ENCODE peak calls at places on chromosomes 6 and 20, in nine cellular contexts. W, G, V, A, J, Q, C, Y and I are unnamed samples.

GRCh38 chr6:48765352-48765961 is 654.5 kb upstream of the PTCHD4 start:
- DNase-seq in V (no peak), A (peak; percentile 57), W (peak; percentile 64), Q (no peak), G (no peak), C (peak; percentile 64), J (peak; percentile 89), Y (peak; percentile 3), I (no peak)

GRCh38 chr6:136945626-136946235 is 23.6 kb downstream of the SLC35D3 start:
- DNase-seq in J (no peak), G (no peak), V (no peak), Y (no peak), W (no peak), C (no peak), A (no peak), Q (no peak), I (no peak)

GRCh38 chr20:58239216-58239615 is 10.8 kb upstream of the ANKRD60 start:
- DNase-seq in G (no peak), Y (no peak), V (no peak), A (no peak), J (no peak), W (no peak), C (no peak), Q (no peak), I (no peak)

GRCh38 chr6:169848946-169849345 is 97.5 kb downstream of the ERMARD start:
- DNase-seq in J (no peak), A (no peak), C (no peak), Q (no peak), V (no peak), Y (no peak), G (no peak), W (no peak), I (no peak)

GRCh38 chr6:136763716-136764521 is 28.4 kb downstream of the MAP3K5 start:
- DNase-seq in G (no peak), J (no peak), W (no peak), C (no peak), Y (no peak), Q (no peak), A (no peak), V (no peak), I (no peak)

GRCh38 chr20:25064561-25064960 is 6.6 kb upstream of the ACSS1 start:
- DNase-seq in G (no peak), V (no peak), J (no peak), A (no peak), Q (no peak), W (no peak), Y (no peak), C (no peak), I (no peak)

GRCh38 chr20:42370086-42370485 is 751.9 kb upstream of the CHD6 start:
- DNase-seq in G (no peak), Y (no peak), C (no peak), Q (no peak), J (no peak), V (no peak), W (no peak), A (no peak), I (no peak)

GRCh38 chr6:28606424-28607391 is 81.0 kb downstream of the GPX5 start:
- DNase-seq in Q (no peak), V (peak; percentile 46), A (peak; percentile 94), C (peak; percentile 57), Y (peak; percentile 72), J (peak; percentile 85), G (peak; percentile 12), W (peak; percentile 82), I (peak; percentile 53)

GRCh38 chr20:29743101-29743931 is 1514.1 kb upstream of the DEFB115 start:
- DNase-seq in Q (no peak), G (no peak), C (no peak), V (no peak), A (no peak), W (no peak), J (no peak), Y (peak; percentile 43), I (no peak)

GRCh38 chr20:40467703-40468411 is 221.2 kb downstream of the MAFB start:
- DNase-seq in W (no peak), Q (no peak), A (no peak), C (no peak), V (no peak), G (no peak), J (no peak), Y (no peak), I (no peak)

GRCh38 chr6:53244958-53245357 is 96.3 kb upstream of the GCM1 start:
- DNase-seq in W (no peak), A (no peak), Q (peak; percentile 31), G (no peak), V (peak; percentile 28), J (no peak), Y (peak; percentile 52), C (no peak), I (no peak)

GRCh38 chr6:72151742-72152141 is 265.4 kb downstream of the RIMS1 start:
- DNase-seq in A (no peak), V (no peak), J (no peak), Y (no peak), Q (no peak), G (no peak), C (no peak), W (no peak), I (no peak)

GRCh38 chr6:70299456-70299855 is 3.4 kb downstream of the COL9A1 start:
- DNase-seq in C (no peak), W (peak; percentile 17), Y (peak; percentile 22), A (no peak), G (no peak), V (no peak), J (no peak), Q (no peak), I (peak; percentile 5)

GRCh38 chr6:9308284-9308683 is 872.9 kb upstream of the SLC35B3 start:
- DNase-seq in W (no peak), G (no peak), Y (no peak), J (no peak), Q (no peak), C (no peak), A (no peak), V (no peak), I (no peak)

GRCh38 chr20:52766645-52767435 is 205.3 kb upstream of the TSHZ2 start:
- DNase-seq in G (no peak), V (no peak), J (no peak), A (no peak), Y (no peak), C (no peak), W (no peak), Q (no peak), I (no peak)

GRCh38 chr20:56683077-56683865 is 54.2 kb downstream of the TFAP2C start:
- DNase-seq in C (no peak), V (no peak), W (no peak), J (no peak), Y (no peak), G (no peak), Q (no peak), A (no peak), I (no peak)

GRCh38 chr6:153956807-153957206 is 82.2 kb upstream of the OPRM1 start:
- DNase-seq in Q (no peak), A (no peak), Y (no peak), V (no peak), W (no peak), J (no peak), G (no peak), C (no peak), I (no peak)

GRCh38 chr6:170344631-170345576 is 38.3 kb downstream of the FAM120B start:
- DNase-seq in W (peak; percentile 63), A (no peak), V (no peak), J (peak; percentile 93), Q (no peak), G (no peak), Y (peak; percentile 48), C (no peak), I (no peak)

GRCh38 chr20:49115565-49115964 is 69.5 kb downstream of the CSE1L start:
- DNase-seq in A (no peak), G (no peak), Y (no peak), V (no peak), W (peak; percentile 8), C (no peak), Q (no peak), J (no peak), I (no peak)